ENCODE peak calls at places on chromosomes 4 and X, in four cellular contexts. U, S, I and G are unnamed samples.

GRCh38 chrX:148659481-148659880 is 159.1 kb downstream of the AFF2 start:
- DNase-seq in U (no peak), S (no peak), I (no peak), G (no peak)

GRCh38 chr4:56976878-56977320 is 507 bp downstream of the NOA1 start:
- DNase-seq in U (peak; percentile 92), S (peak; percentile 58), I (no peak), G (no peak)

GRCh38 chrX:38426785-38427184 is 74.4 kb downstream of the OTC start:
- DNase-seq in U (no peak), S (no peak), I (no peak), G (no peak)

GRCh38 chr4:47785196-47785595 is 52.7 kb downstream of the CORIN start:
- DNase-seq in U (no peak), S (no peak), I (no peak), G (no peak)

GRCh38 chr4:2070421-2071251 is 11.5 kb downstream of the NAT8L start:
- DNase-seq in U (peak; percentile 45), S (no peak), I (no peak), G (no peak)

GRCh38 chr4:38654273-38654672 is 9.7 kb upstream of the KLF3 start:
- DNase-seq in U (no peak), S (no peak), I (no peak), G (no peak)

GRCh38 chr4:168511780-168512467 is 15.1 kb downstream of the PALLD start:
- DNase-seq in U (no peak), S (peak; percentile 88), I (no peak), G (no peak)

GRCh38 chrX:129654652-129655546 is at the start of gene APLN:
- DNase-seq in U (peak; percentile 77), S (no peak), I (no peak), G (no peak)

GRCh38 chr4:4339504-4340085 is 47.3 kb upstream of the NSG1 start:
- DNase-seq in U (no peak), S (no peak), I (no peak), G (no peak)

GRCh38 chrX:135505356-135505755 is 15.1 kb upstream of the INTS6L start:
- DNase-seq in U (no peak), S (no peak), I (no peak), G (no peak)

GRCh38 chrX:131704136-131704695 is 160.3 kb downstream of the OR13H1 start:
- DNase-seq in U (no peak), S (no peak), I (no peak), G (no peak)

GRCh38 chr4:10160280-10160856 is 43.8 kb upstream of the WDR1 start:
- DNase-seq in U (no peak), S (no peak), I (no peak), G (no peak)

GRCh38 chrX:128601706-128602105 is 549.5 kb upstream of the ACTRT1 start:
- DNase-seq in U (no peak), S (no peak), I (no peak), G (no peak)

GRCh38 chr4:183337349-183337748 is 15.1 kb upstream of the CLDN24 start:
- DNase-seq in U (no peak), S (no peak), I (no peak), G (peak; percentile 37)

GRCh38 chr4:52135166-52135565 is 84.1 kb downstream of the SPATA18 start:
- DNase-seq in U (no peak), S (no peak), I (no peak), G (no peak)

GRCh38 chr4:3340703-3341088 is 47.9 kb downstream of the RGS12 start:
- DNase-seq in U (peak; percentile 90), S (no peak), I (no peak), G (no peak)

GRCh38 chr4:119111296-119111695 is 24.3 kb upstream of the MYOZ2 start:
- DNase-seq in U (no peak), S (no peak), I (no peak), G (no peak)

GRCh38 chrX:12149670-12150407 is 11.6 kb downstream of the FRMPD4 start:
- DNase-seq in U (no peak), S (no peak), I (no peak), G (no peak)

GRCh38 chr4:88054909-88055308 is 47.5 kb downstream of the PKD2 start:
- DNase-seq in U (no peak), S (no peak), I (no peak), G (peak; percentile 6)

GRCh38 chr4:53196872-53197759 is 168.7 kb downstream of the SCFD2 start:
- DNase-seq in U (no peak), S (no peak), I (no peak), G (peak; percentile 65)

GRCh38 chr4:20960291-20960690 is 260.0 kb downstream of the PACRGL start:
- DNase-seq in U (no peak), S (no peak), I (no peak), G (no peak)

GRCh38 chrX:50470103-50471031 is at the start of gene DGKK:
- DNase-seq in U (peak; percentile 28), S (no peak), I (no peak), G (no peak)

GRCh38 chr4:128565565-128566186 is 243.8 kb upstream of the JADE1 start:
- DNase-seq in U (no peak), S (peak; percentile 24), I (no peak), G (no peak)

GRCh38 chrX:39460491-39460890 is 637.3 kb downstream of the BCOR start:
- DNase-seq in U (no peak), S (no peak), I (no peak), G (no peak)

GRCh38 chrX:120790118-120790517 is 85.5 kb downstream of the CT47B1 start:
- DNase-seq in U (no peak), S (no peak), I (no peak), G (peak; percentile 13)

GRCh38 chr4:86531440-86531839 is 62.7 kb upstream of the PTPN13 start:
- DNase-seq in U (no peak), S (no peak), I (no peak), G (no peak)

GRCh38 chr4:10578027-10578426 is 106.5 kb downstream of the CLNK start:
- DNase-seq in U (no peak), S (no peak), I (no peak), G (no peak)

GRCh38 chr4:68451246-68452211 is 4.3 kb downstream of the TMPRSS11E start:
- DNase-seq in U (no peak), S (no peak), I (no peak), G (no peak)

GRCh38 chrX:134172588-134173259 is 64.3 kb upstream of the CCDC160 start:
- DNase-seq in U (peak; percentile 62), S (peak; percentile 55), I (no peak), G (no peak)

GRCh38 chr4:2860391-2861348 is 17.0 kb downstream of the ADD1 start:
- DNase-seq in U (no peak), S (no peak), I (no peak), G (no peak)

GRCh38 chr4:3262208-3263052 is 13.5 kb downstream of the MSANTD1 start:
- DNase-seq in U (peak; percentile 72), S (no peak), I (no peak), G (no peak)

GRCh38 chr4:20172070-20172760 is 79.5 kb upstream of the SLIT2 start:
- DNase-seq in U (no peak), S (no peak), I (no peak), G (no peak)

GRCh38 chr4:6290769-6291547 is 21.3 kb downstream of the WFS1 start:
- DNase-seq in U (peak; percentile 80), S (no peak), I (no peak), G (no peak)

GRCh38 chrX:150935466-150935865 is 37.0 kb upstream of the CD99L2 start:
- DNase-seq in U (no peak), S (no peak), I (no peak), G (no peak)

GRCh38 chrX:103688949-103689348 is 2.5 kb upstream of the MORF4L2 start:
- DNase-seq in U (no peak), S (no peak), I (no peak), G (no peak)

GRCh38 chrX:13764765-13765164 is 30.2 kb downstream of the OFD1 start:
- DNase-seq in U (no peak), S (no peak), I (no peak), G (no peak)

GRCh38 chr4:93183589-93183988 is 645.0 kb upstream of the ATOH1 start:
- DNase-seq in U (no peak), S (no peak), I (no peak), G (no peak)

GRCh38 chr4:77465271-77465670 is 140.3 kb upstream of the CXCL13 start:
- DNase-seq in U (no peak), S (peak; percentile 38), I (no peak), G (no peak)

GRCh38 chrX:18810416-18810815 is 103.0 kb downstream of the PPEF1 start:
- DNase-seq in U (no peak), S (no peak), I (no peak), G (no peak)